ENCODE peak calls at places on chromosomes 16 and 17, in eight cellular contexts. C is cardiac muscle cell, V is mucosa of descending colon, M is body of pancreas, W is upper lobe of right lung, Z is HCT116, H is PC-3, N is ascending aorta. A is an unnamed sample.

GRCh38 chr17:3843935-3844516 is 2.0 kb downstream of the NCBP3 start:
- DNase-seq in C (peak), V (no peak), M (peak), W (no peak), Z (peak), H (peak), N (no peak), A (peak)

GRCh38 chr17:59074494-59074893 is 32.2 kb downstream of the TRIM37 start:
- DNase-seq in C (no peak), V (no peak), M (no peak), W (no peak), Z (no peak), H (no peak), N (no peak), A (peak)

GRCh38 chr16:88512728-88513674 is 57.2 kb upstream of the ZC3H18 start:
- DNase-seq in C (no peak), V (no peak), M (no peak), W (no peak), Z (no peak), H (no peak), N (no peak), A (no peak)

GRCh38 chr17:83182620-83183063 is 103.2 kb downstream of the METRNL start:
- DNase-seq in C (no peak), V (peak), M (no peak), W (no peak), Z (no peak), H (no peak), N (peak), A (no peak)

GRCh38 chr17:20043034-20043433 is 33.9 kb downstream of the SPECC1 start:
- DNase-seq in C (no peak), V (no peak), M (no peak), W (no peak), Z (no peak), H (no peak), N (no peak), A (no peak)

GRCh38 chr17:27553019-27553511 is 77.9 kb upstream of the LGALS9 start:
- DNase-seq in C (no peak), V (no peak), M (peak), W (peak), Z (no peak), H (peak), N (no peak), A (no peak)

GRCh38 chr17:75587718-75588545 is at the start of gene MYO15B:
- DNase-seq in C (peak), V (peak), M (peak), W (peak), Z (no peak), H (no peak), N (peak), A (peak)

GRCh38 chr16:69514366-69514765 is 51.4 kb upstream of the NFAT5 start:
- DNase-seq in C (no peak), V (no peak), M (no peak), W (no peak), Z (no peak), H (peak), N (no peak), A (no peak)

GRCh38 chr17:71379512-71379911 is 741.3 kb upstream of the SOX9 start:
- DNase-seq in C (no peak), V (no peak), M (no peak), W (no peak), Z (no peak), H (no peak), N (no peak), A (no peak)

GRCh38 chr16:69814078-69814477 is 51.9 kb downstream of the WWP2 start:
- DNase-seq in C (no peak), V (no peak), M (no peak), W (peak), Z (no peak), H (no peak), N (peak), A (no peak)

GRCh38 chr16:15993946-15994665 is 44.7 kb downstream of the ABCC1 start:
- DNase-seq in C (no peak), V (no peak), M (no peak), W (no peak), Z (no peak), H (no peak), N (peak), A (peak)

GRCh38 chr16:57513371-57514102 is 22.8 kb downstream of the CCDC102A start:
- DNase-seq in C (peak), V (peak), M (no peak), W (peak), Z (no peak), H (no peak), N (no peak), A (no peak)

GRCh38 chr16:48450367-48450766 is 65.2 kb upstream of the SIAH1 start:
- DNase-seq in C (no peak), V (no peak), M (no peak), W (no peak), Z (no peak), H (no peak), N (no peak), A (no peak)

GRCh38 chr16:51161440-51162195 is 10.5 kb upstream of the SALL1 start:
- DNase-seq in C (no peak), V (no peak), M (no peak), W (no peak), Z (no peak), H (no peak), N (no peak), A (peak)

GRCh38 chr17:39810939-39811728 is 53.0 kb downstream of the IKZF3 start:
- DNase-seq in C (no peak), V (no peak), M (no peak), W (no peak), Z (no peak), H (no peak), N (no peak), A (no peak)

GRCh38 chr17:8841844-8842243 is 25.6 kb downstream of the PIK3R6 start:
- DNase-seq in C (no peak), V (no peak), M (no peak), W (no peak), Z (no peak), H (no peak), N (peak), A (no peak)

GRCh38 chr17:31672161-31672819 is 186.8 kb downstream of the COPRS start:
- DNase-seq in C (no peak), V (no peak), M (no peak), W (no peak), Z (no peak), H (no peak), N (no peak), A (no peak)

GRCh38 chr16:89534147-89534788 is 26.1 kb downstream of the SPG7 start:
- DNase-seq in C (no peak), V (no peak), M (no peak), W (no peak), Z (no peak), H (no peak), N (no peak), A (no peak)

GRCh38 chr16:73054732-73055481 is 7.0 kb upstream of the ZFHX3 start:
- DNase-seq in C (no peak), V (no peak), M (no peak), W (no peak), Z (no peak), H (peak), N (no peak), A (peak)

GRCh38 chr16:66845791-66846221 is 1.6 kb downstream of the CA7 start:
- DNase-seq in C (no peak), V (no peak), M (no peak), W (no peak), Z (no peak), H (no peak), N (peak), A (no peak)

GRCh38 chr17:43396491-43397060 is 2.2 kb upstream of the ARL4D start:
- DNase-seq in C (no peak), V (no peak), M (no peak), W (no peak), Z (no peak), H (no peak), N (no peak), A (no peak)

GRCh38 chr17:5516060-5516792 is 29.9 kb downstream of the MIS12 start:
- DNase-seq in C (no peak), V (no peak), M (no peak), W (peak), Z (peak), H (peak), N (no peak), A (peak)

GRCh38 chr17:39209317-39210092 is 9.4 kb downstream of the RPL19 start:
- DNase-seq in C (peak), V (peak), M (peak), W (peak), Z (no peak), H (no peak), N (peak), A (peak)

GRCh38 chr16:88118376-88118775 is 167.1 kb downstream of the BANP start:
- DNase-seq in C (no peak), V (no peak), M (no peak), W (no peak), Z (no peak), H (no peak), N (no peak), A (no peak)

GRCh38 chr17:4600563-4600962 is 16.2 kb downstream of the SMTNL2 start:
- DNase-seq in C (peak), V (no peak), M (no peak), W (no peak), Z (no peak), H (no peak), N (no peak), A (no peak)

DNA sequence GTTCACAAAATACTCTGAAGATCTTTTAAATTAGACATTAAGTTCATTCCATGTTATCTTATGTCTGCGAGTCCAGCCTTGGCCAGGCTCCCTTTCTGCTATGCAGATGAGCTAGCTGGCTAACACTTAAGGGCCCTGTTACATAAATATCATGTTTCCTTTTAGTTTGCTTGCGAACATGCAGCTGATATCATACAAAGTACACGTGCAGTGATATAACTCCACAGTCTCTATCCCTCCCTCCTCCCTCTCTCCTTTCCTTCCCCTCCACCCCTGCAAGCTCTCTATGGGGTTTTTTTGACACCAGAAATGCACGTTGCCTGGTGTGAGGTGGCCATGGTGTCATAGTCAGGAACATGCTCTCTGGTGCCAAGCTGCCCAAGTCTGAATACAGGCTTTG is 46.1 kb downstream of the ARHGAP17 start:
- DNase-seq in C (no peak), V (no peak), M (no peak), W (no peak), Z (no peak), H (no peak), N (no peak), A (no peak)
- TF ChIP-seq CTCF in C (no peak), V (no peak), M (no peak), W (no peak), Z (no peak), H (no peak), N (no peak), A (no peak)

GRCh38 chr16:81786321-81786720 is 7.2 kb downstream of the PLCG2 start:
- DNase-seq in C (no peak), V (no peak), M (no peak), W (no peak), Z (no peak), H (peak), N (no peak), A (peak)

GRCh38 chr16:81787659-81788058 is 8.6 kb downstream of the PLCG2 start:
- DNase-seq in C (no peak), V (no peak), M (no peak), W (no peak), Z (no peak), H (no peak), N (no peak), A (no peak)

GRCh38 chr16:81785138-81785924 is 6.2 kb downstream of the PLCG2 start:
- DNase-seq in C (no peak), V (no peak), M (no peak), W (no peak), Z (no peak), H (no peak), N (no peak), A (no peak)

GRCh38 chr16:81784042-81784785 is 5.1 kb downstream of the PLCG2 start:
- DNase-seq in C (peak), V (no peak), M (no peak), W (no peak), Z (no peak), H (no peak), N (no peak), A (no peak)

DNA sequence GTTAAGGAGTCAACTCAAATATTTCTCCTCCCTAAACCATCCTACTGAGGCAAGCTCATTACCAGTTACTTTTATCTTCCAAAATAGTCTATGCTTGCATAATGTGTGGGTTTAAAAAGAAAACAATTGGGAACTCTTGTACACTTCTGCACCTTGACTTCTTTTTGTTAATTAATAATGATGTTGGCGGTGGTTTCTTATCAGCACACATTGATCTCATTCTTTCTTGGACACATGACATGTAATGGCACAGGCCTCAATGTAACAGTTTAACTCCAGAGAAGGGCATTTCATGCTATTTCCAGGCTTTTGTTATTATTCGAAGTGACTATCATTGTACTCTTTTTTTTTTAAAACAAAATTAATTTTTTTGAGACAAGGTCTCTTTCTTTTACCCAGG is 7.8 kb downstream of the PLCG2 start:
- DNase-seq in C (no peak), V (no peak), M (no peak), W (no peak), Z (no peak), H (no peak), N (no peak), A (no peak)
- H3K4me3 ChIP-seq in C (no peak), V (no peak), M (no peak), W (no peak), Z (no peak), H (no peak), N (no peak), A (no peak)

DNA sequence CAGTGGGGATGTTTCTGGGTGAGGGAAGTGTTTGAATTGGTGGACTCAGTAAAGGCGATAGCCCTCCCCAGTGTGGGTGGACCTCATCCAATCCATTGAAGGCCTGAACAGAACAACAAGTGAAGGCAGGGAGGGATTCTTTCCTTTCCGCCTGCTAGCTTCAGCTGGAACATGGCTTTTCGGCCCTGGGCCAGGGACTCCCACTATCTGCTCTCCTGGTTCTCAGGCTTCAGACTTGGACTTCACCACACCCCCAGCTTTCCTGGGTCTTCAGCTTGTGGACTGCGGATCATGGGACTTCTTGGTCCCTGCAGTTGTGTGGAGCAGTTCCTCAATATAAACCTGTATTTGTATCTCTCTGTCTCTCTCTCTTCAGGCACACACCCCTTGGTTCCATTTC is 77.9 kb downstream of the SNX29 start:
- DNase-seq in C (no peak), V (no peak), M (no peak), W (peak), Z (no peak), H (no peak), N (peak), A (no peak)
- TF ChIP-seq CTCF in C (no peak), V (no peak), M (no peak), W (no peak), Z (no peak), H (no peak), N (no peak), A (no peak)

GRCh38 chr17:77436058-77436442 is 295.3 kb downstream of the SEC14L1 start:
- DNase-seq in C (peak), V (no peak), M (no peak), W (no peak), Z (no peak), H (no peak), N (no peak), A (no peak)

GRCh38 chr17:77436481-77436880 is 295.7 kb downstream of the SEC14L1 start:
- DNase-seq in C (no peak), V (no peak), M (no peak), W (no peak), Z (no peak), H (no peak), N (no peak), A (no peak)

GRCh38 chr17:77438241-77439204 is 297.8 kb downstream of the SEC14L1 start:
- DNase-seq in C (no peak), V (no peak), M (no peak), W (no peak), Z (no peak), H (no peak), N (no peak), A (no peak)

GRCh38 chr17:77437747-77438146 is 297.0 kb downstream of the SEC14L1 start:
- DNase-seq in C (no peak), V (no peak), M (no peak), W (no peak), Z (no peak), H (no peak), N (no peak), A (no peak)

GRCh38 chr17:77437017-77437416 is 296.2 kb downstream of the SEC14L1 start:
- DNase-seq in C (no peak), V (no peak), M (no peak), W (no peak), Z (no peak), H (peak), N (no peak), A (peak)
- H3K4me3 ChIP-seq in C (no peak), V (no peak), M (no peak), W (no peak), Z (no peak), H (no peak), N (no peak), A (no peak)

DNA sequence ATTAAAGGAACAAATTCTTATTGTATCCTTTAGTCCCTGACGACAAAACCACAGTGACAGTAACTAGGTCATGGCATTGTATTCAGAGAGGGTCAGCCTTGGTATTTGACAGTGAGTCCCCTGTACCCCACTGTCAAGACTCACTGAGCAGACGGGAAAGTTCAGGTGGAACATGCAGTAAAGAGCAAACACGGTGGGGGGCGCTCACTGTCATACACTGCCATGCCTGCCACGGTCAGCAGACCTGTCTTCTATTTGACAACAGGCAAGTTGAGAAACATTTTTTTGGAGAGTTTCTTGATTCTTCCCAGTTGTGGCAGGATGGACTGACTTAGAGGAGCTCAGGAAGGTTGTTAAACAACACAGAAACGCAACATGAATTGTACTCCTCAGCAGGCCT is 681.6 kb downstream of the KCNJ18 start:
- DNase-seq in C (no peak), V (no peak), M (no peak), W (no peak), Z (no peak), H (no peak), N (no peak), A (no peak)
- TF ChIP-seq CTCF in C (no peak), V (no peak), M (no peak), W (no peak), Z (no peak), H (no peak), N (no peak), A (no peak)

DNA sequence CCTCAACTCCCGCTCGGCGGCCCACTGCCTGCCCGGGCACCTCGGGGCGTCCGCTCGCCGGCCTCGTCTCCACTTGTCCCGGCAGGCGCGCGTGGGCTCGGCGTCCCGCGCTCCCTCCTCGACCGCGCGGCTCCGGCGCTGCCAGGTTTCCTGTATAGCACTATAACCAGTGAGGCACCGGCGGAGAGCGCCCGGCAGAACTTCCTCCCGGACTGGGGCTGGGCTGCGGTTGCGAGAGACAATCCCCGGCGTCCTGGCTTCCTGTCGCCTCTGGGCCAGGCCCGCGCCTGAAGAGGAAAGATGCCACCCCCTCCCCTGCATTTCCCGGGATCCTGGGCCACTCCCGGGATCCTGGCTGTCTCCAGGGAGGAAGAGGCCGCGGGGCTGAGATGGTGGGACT is 119.3 kb upstream of the SMURF2 start:
- DNase-seq in C (peak), V (peak), M (no peak), W (peak), Z (no peak), H (no peak), N (peak), A (no peak)
- H3K4me3 ChIP-seq in C (peak), V (no peak), M (no peak), W (peak), Z (peak), H (no peak), N (peak), A (no peak)

DNA sequence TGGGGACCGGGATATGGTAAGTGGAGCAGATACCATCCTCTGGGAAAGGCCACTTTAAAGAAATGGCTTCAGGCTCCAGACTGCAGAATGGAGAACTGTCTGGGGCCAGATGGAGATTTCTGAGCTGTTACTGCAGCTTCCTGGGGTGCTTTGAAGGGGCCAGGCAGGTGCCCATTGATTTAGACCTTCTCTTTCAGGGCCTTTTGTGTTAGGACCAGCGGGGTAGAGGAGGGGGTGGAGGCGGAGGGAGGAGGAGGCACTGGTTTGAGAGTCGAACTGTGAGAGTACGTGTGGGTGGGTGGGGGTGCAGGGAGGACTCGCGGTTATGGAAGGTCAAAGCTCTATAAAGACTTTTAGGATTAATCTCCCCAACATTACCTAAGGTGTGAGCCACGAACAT is 11.4 kb downstream of the NECAB2 start:
- DNase-seq in C (no peak), V (no peak), M (no peak), W (no peak), Z (no peak), H (no peak), N (no peak), A (no peak)
- TF ChIP-seq CTCF in C (no peak), V (no peak), M (no peak), W (no peak), Z (no peak), H (no peak), N (no peak), A (no peak)

GRCh38 chr17:46772879-46773620 is 45.4 kb downstream of the WNT3 start:
- DNase-seq in C (peak), V (no peak), M (no peak), W (no peak), Z (no peak), H (no peak), N (no peak), A (no peak)
- H3K4me3 ChIP-seq in C (no peak), V (no peak), M (no peak), W (no peak), Z (no peak), H (no peak), N (no peak), A (no peak)

A was measured in astrocyte of the spinal cord.